ENCODE peak calls at places on chromosome 18, in five cellular contexts. One of them, this sample, is unnamed.

GRCh38 chr18:26804474-26804873 is 61.0 kb downstream of the AQP4 start:
- DNase-seq in esophagus muscularis mucosa: no peak
- DNase-seq in GM12865: peak
- DNase-seq in left ventricle myocardium inferior: no peak
- DNase-seq in Right ventricle myocardium superior: peak
- DNase-seq in this sample: no peak

GRCh38 chr18:44732604-44733003 is 51.9 kb downstream of the SETBP1 start:
- DNase-seq in esophagus muscularis mucosa: no peak
- DNase-seq in GM12865: no peak
- DNase-seq in left ventricle myocardium inferior: no peak
- DNase-seq in Right ventricle myocardium superior: no peak
- DNase-seq in this sample: no peak

GRCh38 chr18:30945769-30946168 is 96.8 kb downstream of the DSC3 start:
- DNase-seq in esophagus muscularis mucosa: no peak
- DNase-seq in GM12865: no peak
- DNase-seq in left ventricle myocardium inferior: no peak
- DNase-seq in Right ventricle myocardium superior: no peak
- DNase-seq in this sample: no peak

GRCh38 chr18:62070306-62070705 is 116.5 kb downstream of the PIGN start:
- DNase-seq in esophagus muscularis mucosa: no peak
- DNase-seq in GM12865: no peak
- DNase-seq in left ventricle myocardium inferior: no peak
- DNase-seq in Right ventricle myocardium superior: no peak
- DNase-seq in this sample: no peak

GRCh38 chr18:80231151-80231550 is 16.2 kb downstream of the PARD6G start:
- DNase-seq in esophagus muscularis mucosa: peak
- DNase-seq in GM12865: no peak
- DNase-seq in left ventricle myocardium inferior: no peak
- DNase-seq in Right ventricle myocardium superior: no peak
- DNase-seq in this sample: no peak

GRCh38 chr18:31610841-31611240 is 19.2 kb downstream of the TTR start:
- DNase-seq in esophagus muscularis mucosa: peak
- DNase-seq in GM12865: peak
- DNase-seq in left ventricle myocardium inferior: no peak
- DNase-seq in Right ventricle myocardium superior: no peak
- DNase-seq in this sample: no peak

GRCh38 chr18:68627812-68628211 is 87.1 kb downstream of the TMX3 start:
- DNase-seq in esophagus muscularis mucosa: no peak
- DNase-seq in GM12865: no peak
- DNase-seq in left ventricle myocardium inferior: no peak
- DNase-seq in Right ventricle myocardium superior: no peak
- DNase-seq in this sample: no peak

GRCh38 chr18:54787616-54788015 is 40.7 kb upstream of the RAB27B start:
- DNase-seq in esophagus muscularis mucosa: no peak
- DNase-seq in GM12865: no peak
- DNase-seq in left ventricle myocardium inferior: no peak
- DNase-seq in Right ventricle myocardium superior: no peak
- DNase-seq in this sample: no peak

GRCh38 chr18:79598046-79598884 is 81.3 kb upstream of the CTDP1 start:
- DNase-seq in esophagus muscularis mucosa: no peak
- DNase-seq in GM12865: no peak
- DNase-seq in left ventricle myocardium inferior: peak
- DNase-seq in Right ventricle myocardium superior: peak
- DNase-seq in this sample: peak

GRCh38 chr18:27423581-27423980 is 238.5 kb upstream of the CHST9 start:
- DNase-seq in esophagus muscularis mucosa: no peak
- DNase-seq in GM12865: no peak
- DNase-seq in left ventricle myocardium inferior: no peak
- DNase-seq in Right ventricle myocardium superior: no peak
- DNase-seq in this sample: no peak

GRCh38 chr18:37778417-37779165 is 213.0 kb upstream of the CELF4 start:
- DNase-seq in esophagus muscularis mucosa: no peak
- DNase-seq in GM12865: peak
- DNase-seq in left ventricle myocardium inferior: peak
- DNase-seq in Right ventricle myocardium superior: peak
- DNase-seq in this sample: no peak

GRCh38 chr18:37551846-37552245 is 13.8 kb downstream of the CELF4 start:
- DNase-seq in esophagus muscularis mucosa: no peak
- DNase-seq in GM12865: no peak
- DNase-seq in left ventricle myocardium inferior: no peak
- DNase-seq in Right ventricle myocardium superior: no peak
- DNase-seq in this sample: no peak

This sample was measured in sigmoid colon.